ENCODE peak calls at places on chromosomes 4 and X, in eight cellular contexts. M, C, Y, W, O, R, A and U are unnamed samples.

GRCh38 chr4:122639181-122639580 is 18.3 kb upstream of the IL21 start:
- DNase-seq in M (no peak), C (no peak), Y (no peak), W (no peak), O (no peak), R (no peak), A (no peak), U (no peak)

GRCh38 chrX:125202486-125203378 is 116.9 kb upstream of the TEX13C start:
- DNase-seq in M (no peak), C (no peak), Y (no peak), W (peak; percentile 28), O (no peak), R (no peak), A (no peak), U (no peak)

GRCh38 chr4:100299019-100299418 is 108.8 kb upstream of the DDIT4L start:
- DNase-seq in M (peak; percentile 97), C (no peak), Y (peak; percentile 66), W (no peak), O (no peak), R (no peak), A (peak; percentile 96), U (peak; percentile 73)

GRCh38 chrX:106802063-106802387 is 448 bp upstream of the TBC1D8B start:
- DNase-seq in M (no peak), C (no peak), Y (no peak), W (peak; percentile 8), O (no peak), R (no peak), A (no peak), U (peak; percentile 46)

GRCh38 chr4:182746876-182747275 is 170.3 kb downstream of the DCTD start:
- DNase-seq in M (no peak), C (no peak), Y (no peak), W (no peak), O (no peak), R (no peak), A (no peak), U (no peak)

GRCh38 chr4:119834901-119835300 is 206.3 kb upstream of the PDE5A start:
- DNase-seq in M (no peak), C (no peak), Y (no peak), W (no peak), O (no peak), R (no peak), A (no peak), U (peak; percentile 47)

GRCh38 chr4:2803624-2804448 is 11.0 kb downstream of the SH3BP2 start:
- DNase-seq in M (no peak), C (peak; percentile 94), Y (peak; percentile 65), W (no peak), O (peak; percentile 68), R (peak; percentile 67), A (no peak), U (peak; percentile 35)

GRCh38 chr4:5998333-5998936 is 19.8 kb downstream of the C4orf50 start:
- DNase-seq in M (peak; percentile 66), C (peak; percentile 84), Y (peak; percentile 63), W (peak; percentile 85), O (peak; percentile 41), R (peak; percentile 41), A (peak; percentile 61), U (peak; percentile 50)

GRCh38 chrX:53357799-53358530 is 64.5 kb downstream of the SMC1A start:
- DNase-seq in M (peak; percentile 74), C (no peak), Y (no peak), W (peak; percentile 78), O (no peak), R (no peak), A (peak; percentile 48), U (peak; percentile 28)

GRCh38 chr4:136302566-136302965 is 1229.7 kb downstream of the PCDH18 start:
- DNase-seq in M (no peak), C (no peak), Y (no peak), W (no peak), O (no peak), R (no peak), A (no peak), U (no peak)

GRCh38 chr4:155143512-155143911 is 64.9 kb upstream of the NPY2R start:
- DNase-seq in M (no peak), C (no peak), Y (no peak), W (no peak), O (no peak), R (no peak), A (no peak), U (no peak)

GRCh38 chrX:37746268-37746931 is 33.5 kb upstream of the CYBB start:
- DNase-seq in M (no peak), C (no peak), Y (no peak), W (no peak), O (no peak), R (no peak), A (no peak), U (no peak)

GRCh38 chr4:154559141-154559841 is 3.5 kb upstream of the FGB start:
- DNase-seq in M (peak; percentile 63), C (no peak), Y (no peak), W (peak; percentile 80), O (no peak), R (no peak), A (peak; percentile 65), U (peak; percentile 59)

GRCh38 chr4:26074672-26075071 is 160.7 kb downstream of the SMIM20 start:
- DNase-seq in M (no peak), C (no peak), Y (no peak), W (peak; percentile 22), O (no peak), R (no peak), A (no peak), U (no peak)

GRCh38 chr4:47598320-47598719 is 113.2 kb downstream of the ATP10D start:
- DNase-seq in M (peak; percentile 13), C (no peak), Y (no peak), W (no peak), O (no peak), R (no peak), A (no peak), U (no peak)

GRCh38 chrX:2974946-2975345 is 31.4 kb upstream of the ARSH start:
- DNase-seq in M (peak; percentile 13), C (no peak), Y (no peak), W (no peak), O (no peak), R (no peak), A (no peak), U (no peak)

DNA sequence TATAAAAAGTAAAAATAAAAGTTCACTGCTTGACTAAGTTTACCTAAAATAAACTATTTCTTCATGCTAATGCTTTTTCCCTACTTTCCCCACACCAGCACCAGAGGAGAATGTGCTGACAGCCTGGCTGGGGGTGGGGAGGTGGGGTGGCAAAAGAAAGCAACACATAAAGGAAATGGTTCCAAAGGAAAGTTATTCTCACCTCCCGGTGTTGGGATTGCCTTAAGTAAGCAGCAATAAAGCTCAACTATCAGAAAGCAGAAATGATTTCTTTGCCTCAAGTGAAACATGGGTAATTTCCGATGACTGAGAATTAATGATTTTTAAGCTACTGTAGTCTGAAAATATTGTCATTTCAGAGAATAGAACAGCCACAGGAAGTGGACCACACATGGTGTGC is 84.5 kb upstream of the DKK2 start:
- DNase-seq in M (peak; percentile 3), C (no peak), Y (no peak), W (peak; percentile 29), O (no peak), R (no peak), A (no peak), U (no peak)
- H3K4me3 ChIP-seq in M (no peak overlapping the region), C (no peak overlapping the region), Y (no peak overlapping the region), W (no peak overlapping the region), O (no peak overlapping the region), R (no peak overlapping the region), A (no peak overlapping the region), U (no peak overlapping the region)

GRCh38 chr4:88623097-88623496 is 30.8 kb downstream of the HERC3 start:
- DNase-seq in M (peak; percentile 55), C (no peak), Y (no peak), W (no peak), O (no peak), R (no peak), A (peak; percentile 86), U (peak; percentile 87)
- TF ChIP-seq CTCF in M (no peak), C (no peak), Y (no peak), W (no peak), O (no peak), R (no peak), A (no peak), U (no peak)

GRCh38 chr4:23234716-23235115 is 542.0 kb downstream of the GBA3 start:
- DNase-seq in M (peak; percentile 2), C (no peak), Y (no peak), W (no peak), O (no peak), R (no peak), A (no peak), U (no peak)

GRCh38 chr4:23237771-23238170 is 545.0 kb downstream of the GBA3 start:
- DNase-seq in M (peak; percentile 29), C (no peak), Y (no peak), W (no peak), O (peak; percentile 68), R (no peak), A (no peak), U (no peak)

GRCh38 chr4:23234018-23234417 is 541.3 kb downstream of the GBA3 start:
- DNase-seq in M (no peak), C (no peak), Y (no peak), W (peak; percentile 84), O (no peak), R (no peak), A (no peak), U (no peak)

GRCh38 chr4:23233596-23233995 is 540.9 kb downstream of the GBA3 start:
- DNase-seq in M (no peak), C (no peak), Y (no peak), W (no peak), O (no peak), R (no peak), A (no peak), U (no peak)

DNA sequence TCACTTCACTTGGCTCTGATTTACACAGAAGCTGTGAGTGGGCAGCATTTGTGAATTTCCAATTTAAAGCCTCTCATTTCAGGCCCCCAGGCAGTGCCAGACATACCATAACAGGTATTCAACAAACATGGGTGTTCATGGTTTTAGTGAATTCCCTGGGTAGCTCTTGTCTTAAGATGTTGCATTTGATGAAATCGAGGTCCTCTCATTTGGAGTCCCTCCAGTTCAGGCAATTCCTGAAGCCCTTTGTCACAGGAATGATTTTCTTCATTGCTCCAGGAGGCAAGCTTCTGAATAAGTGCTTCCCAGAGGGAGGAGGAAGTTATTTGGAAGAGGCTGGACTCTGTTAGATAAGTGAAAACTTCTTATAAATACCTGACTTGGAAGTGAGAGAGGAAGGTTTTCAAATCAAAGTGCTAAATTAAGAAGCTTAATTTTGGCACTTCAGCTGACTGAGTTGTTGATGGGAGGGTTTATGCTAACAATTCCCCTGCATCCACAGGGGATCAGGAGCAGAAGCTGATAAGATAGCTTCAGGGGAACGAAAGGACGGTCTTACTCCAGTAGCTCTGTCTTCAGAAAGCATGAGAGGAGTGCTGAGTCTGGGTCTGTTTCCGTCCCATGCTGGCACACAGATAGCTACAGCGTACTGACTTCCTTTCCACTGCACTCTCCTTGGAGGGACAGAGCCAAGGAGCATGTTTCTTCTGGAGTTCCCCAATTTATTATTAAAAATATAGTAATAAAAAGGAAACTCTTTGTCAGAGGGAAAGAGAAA is 543.1 kb downstream of the GBA3 start:
- DNase-seq in M (peak; percentile 1), C (no peak), Y (no peak), W (peak; percentile 9), O (no peak), R (no peak), A (no peak), U (no peak)
- H3K4me3 ChIP-seq in M (no peak overlapping the region), C (no peak overlapping the region), Y (no peak overlapping the region), W (no peak overlapping the region), O (peak overlapping the region; percentile 26), R (no peak overlapping the region), A (no peak overlapping the region), U (no peak overlapping the region)

GRCh38 chr4:161647757-161648156 is 516.0 kb downstream of the FSTL5 start:
- DNase-seq in M (no peak), C (no peak), Y (no peak), W (no peak), O (no peak), R (no peak), A (no peak), U (no peak)

GRCh38 chr4:161642708-161643107 is 521.1 kb downstream of the FSTL5 start:
- DNase-seq in M (peak; percentile 10), C (no peak), Y (no peak), W (no peak), O (no peak), R (no peak), A (no peak), U (peak; percentile 10)
- TF ChIP-seq CTCF in M (no peak), C (no peak), Y (no peak), W (peak; percentile 25), O (no peak), R (no peak), A (no peak), U (no peak)